ENCODE peak calls at places on chromosomes 7 and 10, in six cellular contexts. One of them, this sample, is unnamed.

GRCh38 chr7:44274623-44274975 is 50.8 kb downstream of the CAMK2B start:
- DNase-seq in AG08395: no peak
- DNase-seq in AG08396: no peak
- DNase-seq in stimulated activated CD8-positive, alpha-beta memory T cell treated with anti-CD3 and anti-CD28 coated beads, Interleukin-7, amount 100 ng/mL, for 4 hours: no peak
- DNase-seq in globus pallidus: no peak
- DNase-seq in dermis blood vessel endothelial cell: no peak
- DNase-seq in this sample: no peak

GRCh38 chr10:132839061-132839460 is 53.1 kb upstream of the NKX6-2 start:
- DNase-seq in dermis blood vessel endothelial cell: no peak
- DNase-seq in AG08395: no peak
- DNase-seq in globus pallidus: no peak
- DNase-seq in AG08396: no peak
- DNase-seq in stimulated activated CD8-positive, alpha-beta memory T cell treated with anti-CD3 and anti-CD28 coated beads, Interleukin-7, amount 100 ng/mL, for 4 hours: no peak
- DNase-seq in this sample: no peak

GRCh38 chr10:132448248-132448731 is 51.3 kb downstream of the PWWP2B start:
- DNase-seq in stimulated activated CD8-positive, alpha-beta memory T cell treated with anti-CD3 and anti-CD28 coated beads, Interleukin-7, amount 100 ng/mL, for 4 hours: peak; percentile 50
- DNase-seq in AG08396: no peak
- DNase-seq in dermis blood vessel endothelial cell: no peak
- DNase-seq in AG08395: peak; percentile 72
- DNase-seq in globus pallidus: no peak
- DNase-seq in this sample: no peak

GRCh38 chr10:17113889-17114288 is 15.7 kb downstream of the CUBN start:
- DNase-seq in globus pallidus: peak; percentile 29
- DNase-seq in dermis blood vessel endothelial cell: peak; percentile 41
- DNase-seq in AG08396: peak; percentile 59
- DNase-seq in AG08395: peak; percentile 70
- DNase-seq in stimulated activated CD8-positive, alpha-beta memory T cell treated with anti-CD3 and anti-CD28 coated beads, Interleukin-7, amount 100 ng/mL, for 4 hours: no peak
- DNase-seq in this sample: peak; percentile 47

GRCh38 chr7:50393076-50393475 is 57.1 kb downstream of the FIGNL1 start:
- DNase-seq in globus pallidus: no peak
- DNase-seq in stimulated activated CD8-positive, alpha-beta memory T cell treated with anti-CD3 and anti-CD28 coated beads, Interleukin-7, amount 100 ng/mL, for 4 hours: peak; percentile 26
- DNase-seq in AG08396: no peak
- DNase-seq in AG08395: no peak
- DNase-seq in dermis blood vessel endothelial cell: no peak
- DNase-seq in this sample: no peak

GRCh38 chr7:17854297-17855047 is 85.8 kb downstream of the SNX13 start:
- DNase-seq in stimulated activated CD8-positive, alpha-beta memory T cell treated with anti-CD3 and anti-CD28 coated beads, Interleukin-7, amount 100 ng/mL, for 4 hours: no peak
- DNase-seq in AG08395: no peak
- DNase-seq in dermis blood vessel endothelial cell: no peak
- DNase-seq in globus pallidus: no peak
- DNase-seq in AG08396: no peak
- DNase-seq in this sample: no peak

GRCh38 chr10:86443069-86443468 is 76.5 kb upstream of the GRID1 start:
- DNase-seq in AG08395: peak; percentile 6
- DNase-seq in dermis blood vessel endothelial cell: no peak
- DNase-seq in globus pallidus: no peak
- DNase-seq in AG08396: peak; percentile 15
- DNase-seq in stimulated activated CD8-positive, alpha-beta memory T cell treated with anti-CD3 and anti-CD28 coated beads, Interleukin-7, amount 100 ng/mL, for 4 hours: no peak
- DNase-seq in this sample: no peak

GRCh38 chr7:142603870-142604448 is 145.3 kb upstream of the PRSS1 start:
- DNase-seq in stimulated activated CD8-positive, alpha-beta memory T cell treated with anti-CD3 and anti-CD28 coated beads, Interleukin-7, amount 100 ng/mL, for 4 hours: no peak
- DNase-seq in dermis blood vessel endothelial cell: peak; percentile 82
- DNase-seq in AG08395: peak; percentile 53
- DNase-seq in globus pallidus: peak; percentile 29
- DNase-seq in AG08396: peak; percentile 48
- DNase-seq in this sample: peak; percentile 61

GRCh38 chr7:74479961-74480829 is 26.5 kb downstream of the GTF2IRD1 start:
- DNase-seq in stimulated activated CD8-positive, alpha-beta memory T cell treated with anti-CD3 and anti-CD28 coated beads, Interleukin-7, amount 100 ng/mL, for 4 hours: no peak
- DNase-seq in globus pallidus: peak; percentile 86
- DNase-seq in dermis blood vessel endothelial cell: peak; percentile 86
- DNase-seq in AG08395: peak; percentile 88
- DNase-seq in AG08396: peak; percentile 85
- DNase-seq in this sample: peak; percentile 90

GRCh38 chr7:98470131-98470985 is 69.5 kb upstream of the BAIAP2L1 start:
- DNase-seq in dermis blood vessel endothelial cell: peak; percentile 8
- DNase-seq in AG08395: no peak
- DNase-seq in stimulated activated CD8-positive, alpha-beta memory T cell treated with anti-CD3 and anti-CD28 coated beads, Interleukin-7, amount 100 ng/mL, for 4 hours: peak; percentile 2
- DNase-seq in AG08396: peak; percentile 30
- DNase-seq in globus pallidus: no peak
- DNase-seq in this sample: no peak

GRCh38 chr7:108345710-108346336 is 110.4 kb downstream of the NRCAM start:
- DNase-seq in dermis blood vessel endothelial cell: no peak
- DNase-seq in globus pallidus: peak; percentile 25
- DNase-seq in AG08396: no peak
- DNase-seq in AG08395: no peak
- DNase-seq in stimulated activated CD8-positive, alpha-beta memory T cell treated with anti-CD3 and anti-CD28 coated beads, Interleukin-7, amount 100 ng/mL, for 4 hours: no peak
- DNase-seq in this sample: peak; percentile 49

GRCh38 chr10:86756511-86757109 is at the start of gene BMPR1A:
- DNase-seq in AG08395: peak; percentile 99
- DNase-seq in dermis blood vessel endothelial cell: no peak
- DNase-seq in AG08396: peak; percentile 35
- DNase-seq in globus pallidus: no peak
- DNase-seq in stimulated activated CD8-positive, alpha-beta memory T cell treated with anti-CD3 and anti-CD28 coated beads, Interleukin-7, amount 100 ng/mL, for 4 hours: peak; percentile 1
- DNase-seq in this sample: no peak

GRCh38 chr7:51198654-51199053 is 118.0 kb downstream of the COBL start:
- DNase-seq in stimulated activated CD8-positive, alpha-beta memory T cell treated with anti-CD3 and anti-CD28 coated beads, Interleukin-7, amount 100 ng/mL, for 4 hours: no peak
- DNase-seq in globus pallidus: no peak
- DNase-seq in AG08395: no peak
- DNase-seq in AG08396: no peak
- DNase-seq in dermis blood vessel endothelial cell: no peak
- DNase-seq in this sample: no peak

GRCh38 chr7:139889186-139889871 is 60.3 kb downstream of the TBXAS1 start:
- DNase-seq in globus pallidus: no peak
- DNase-seq in AG08395: peak; percentile 44
- DNase-seq in dermis blood vessel endothelial cell: no peak
- DNase-seq in stimulated activated CD8-positive, alpha-beta memory T cell treated with anti-CD3 and anti-CD28 coated beads, Interleukin-7, amount 100 ng/mL, for 4 hours: no peak
- DNase-seq in AG08396: no peak
- DNase-seq in this sample: no peak

GRCh38 chr7:47227762-47228177 is 354.1 kb downstream of the TNS3 start:
- DNase-seq in stimulated activated CD8-positive, alpha-beta memory T cell treated with anti-CD3 and anti-CD28 coated beads, Interleukin-7, amount 100 ng/mL, for 4 hours: no peak
- DNase-seq in AG08395: peak; percentile 85
- DNase-seq in dermis blood vessel endothelial cell: no peak
- DNase-seq in AG08396: peak; percentile 75
- DNase-seq in globus pallidus: no peak
- DNase-seq in this sample: no peak

GRCh38 chr7:137538361-137538762 is 194.8 kb upstream of the PTN start:
- DNase-seq in stimulated activated CD8-positive, alpha-beta memory T cell treated with anti-CD3 and anti-CD28 coated beads, Interleukin-7, amount 100 ng/mL, for 4 hours: no peak
- DNase-seq in AG08395: peak; percentile 54
- DNase-seq in dermis blood vessel endothelial cell: no peak
- DNase-seq in globus pallidus: no peak
- DNase-seq in AG08396: peak; percentile 36
- DNase-seq in this sample: peak; percentile 9

GRCh38 chr10:15180736-15181135 is 12.2 kb upstream of the NMT2 start:
- DNase-seq in AG08396: no peak
- DNase-seq in AG08395: no peak
- DNase-seq in stimulated activated CD8-positive, alpha-beta memory T cell treated with anti-CD3 and anti-CD28 coated beads, Interleukin-7, amount 100 ng/mL, for 4 hours: no peak
- DNase-seq in dermis blood vessel endothelial cell: no peak
- DNase-seq in globus pallidus: no peak
- DNase-seq in this sample: no peak

GRCh38 chr10:98323221-98324164 is 55.5 kb upstream of the LOXL4 start:
- DNase-seq in dermis blood vessel endothelial cell: peak; percentile 44
- DNase-seq in stimulated activated CD8-positive, alpha-beta memory T cell treated with anti-CD3 and anti-CD28 coated beads, Interleukin-7, amount 100 ng/mL, for 4 hours: no peak
- DNase-seq in globus pallidus: no peak
- DNase-seq in AG08395: peak; percentile 96
- DNase-seq in AG08396: peak; percentile 89
- DNase-seq in this sample: peak; percentile 25

GRCh38 chr10:63711361-63711760 is 190.2 kb downstream of the REEP3 start:
- DNase-seq in stimulated activated CD8-positive, alpha-beta memory T cell treated with anti-CD3 and anti-CD28 coated beads, Interleukin-7, amount 100 ng/mL, for 4 hours: no peak
- DNase-seq in dermis blood vessel endothelial cell: peak; percentile 54
- DNase-seq in globus pallidus: no peak
- DNase-seq in AG08395: no peak
- DNase-seq in AG08396: no peak
- DNase-seq in this sample: peak; percentile 26

GRCh38 chr10:35910234-35910633 is 268.1 kb upstream of the FZD8 start:
- DNase-seq in AG08396: peak; percentile 39
- DNase-seq in globus pallidus: no peak
- DNase-seq in AG08395: peak; percentile 59
- DNase-seq in stimulated activated CD8-positive, alpha-beta memory T cell treated with anti-CD3 and anti-CD28 coated beads, Interleukin-7, amount 100 ng/mL, for 4 hours: no peak
- DNase-seq in dermis blood vessel endothelial cell: peak; percentile 81
- DNase-seq in this sample: no peak

GRCh38 chr10:49298990-49299815 is at the start of gene C10orf71:
- DNase-seq in dermis blood vessel endothelial cell: no peak
- DNase-seq in AG08395: no peak
- DNase-seq in stimulated activated CD8-positive, alpha-beta memory T cell treated with anti-CD3 and anti-CD28 coated beads, Interleukin-7, amount 100 ng/mL, for 4 hours: no peak
- DNase-seq in globus pallidus: no peak
- DNase-seq in AG08396: no peak
- DNase-seq in this sample: no peak

GRCh38 chr10:70774810-70775678 is 10.1 kb downstream of the TBATA start:
- DNase-seq in AG08396: no peak
- DNase-seq in globus pallidus: no peak
- DNase-seq in stimulated activated CD8-positive, alpha-beta memory T cell treated with anti-CD3 and anti-CD28 coated beads, Interleukin-7, amount 100 ng/mL, for 4 hours: no peak
- DNase-seq in AG08395: no peak
- DNase-seq in dermis blood vessel endothelial cell: no peak
- DNase-seq in this sample: no peak

GRCh38 chr7:134875867-134876266 is 96.4 kb downstream of the CALD1 start:
- DNase-seq in globus pallidus: no peak
- DNase-seq in stimulated activated CD8-positive, alpha-beta memory T cell treated with anti-CD3 and anti-CD28 coated beads, Interleukin-7, amount 100 ng/mL, for 4 hours: no peak
- DNase-seq in AG08396: no peak
- DNase-seq in dermis blood vessel endothelial cell: no peak
- DNase-seq in AG08395: no peak
- DNase-seq in this sample: no peak

GRCh38 chr7:26964409-26964808 is 100.0 kb upstream of the SKAP2 start:
- DNase-seq in AG08396: no peak
- DNase-seq in dermis blood vessel endothelial cell: no peak
- DNase-seq in AG08395: no peak
- DNase-seq in stimulated activated CD8-positive, alpha-beta memory T cell treated with anti-CD3 and anti-CD28 coated beads, Interleukin-7, amount 100 ng/mL, for 4 hours: no peak
- DNase-seq in globus pallidus: no peak
- DNase-seq in this sample: no peak

GRCh38 chr7:412313-412710 is 107.3 kb downstream of the PDGFA start:
- DNase-seq in AG08396: no peak
- DNase-seq in AG08395: no peak
- DNase-seq in globus pallidus: no peak
- DNase-seq in dermis blood vessel endothelial cell: no peak
- DNase-seq in stimulated activated CD8-positive, alpha-beta memory T cell treated with anti-CD3 and anti-CD28 coated beads, Interleukin-7, amount 100 ng/mL, for 4 hours: no peak
- DNase-seq in this sample: no peak

GRCh38 chr7:77235280-77235679 is 35.7 kb upstream of the FGL2 start:
- DNase-seq in dermis blood vessel endothelial cell: no peak
- DNase-seq in stimulated activated CD8-positive, alpha-beta memory T cell treated with anti-CD3 and anti-CD28 coated beads, Interleukin-7, amount 100 ng/mL, for 4 hours: no peak
- DNase-seq in AG08395: peak; percentile 41
- DNase-seq in AG08396: peak; percentile 26
- DNase-seq in globus pallidus: no peak
- DNase-seq in this sample: no peak

GRCh38 chr10:19756919-19757318 is 59.3 kb upstream of the PLXDC2 start:
- DNase-seq in globus pallidus: peak; percentile 43
- DNase-seq in AG08396: no peak
- DNase-seq in AG08395: no peak
- DNase-seq in stimulated activated CD8-positive, alpha-beta memory T cell treated with anti-CD3 and anti-CD28 coated beads, Interleukin-7, amount 100 ng/mL, for 4 hours: no peak
- DNase-seq in dermis blood vessel endothelial cell: no peak
- DNase-seq in this sample: peak; percentile 41

GRCh38 chr7:4210821-4211220 is 471.3 kb upstream of the FOXK1 start:
- DNase-seq in AG08396: no peak
- DNase-seq in AG08395: no peak
- DNase-seq in dermis blood vessel endothelial cell: no peak
- DNase-seq in stimulated activated CD8-positive, alpha-beta memory T cell treated with anti-CD3 and anti-CD28 coated beads, Interleukin-7, amount 100 ng/mL, for 4 hours: no peak
- DNase-seq in globus pallidus: no peak
- DNase-seq in this sample: no peak

GRCh38 chr7:30596043-30596641 is 1.5 kb downstream of the GARS1 start:
- DNase-seq in dermis blood vessel endothelial cell: peak; percentile 39
- DNase-seq in AG08396: peak; percentile 47
- DNase-seq in stimulated activated CD8-positive, alpha-beta memory T cell treated with anti-CD3 and anti-CD28 coated beads, Interleukin-7, amount 100 ng/mL, for 4 hours: no peak
- DNase-seq in AG08395: peak; percentile 41
- DNase-seq in globus pallidus: no peak
- DNase-seq in this sample: peak; percentile 3

GRCh38 chr7:1100886-1101579 is 13.1 kb downstream of the GPER1 start:
- DNase-seq in stimulated activated CD8-positive, alpha-beta memory T cell treated with anti-CD3 and anti-CD28 coated beads, Interleukin-7, amount 100 ng/mL, for 4 hours: no peak
- DNase-seq in dermis blood vessel endothelial cell: peak; percentile 32
- DNase-seq in AG08396: no peak
- DNase-seq in AG08395: no peak
- DNase-seq in globus pallidus: no peak
- DNase-seq in this sample: no peak

This sample was measured in Ammon's horn.